ENCODE peak calls at places on chromosomes 3 and 15, in five cellular contexts. I is mucosa of descending colon, Z is NCI-H1930, X is activated T-cell treated with anti-CD3 and anti-CD28 coated beads for 24 hours, C is NT2/D1. N is an unnamed sample.
A peak's percentile ranks its signal among the peaks of the same experiment; 100 is the strongest.

GRCh38 chr3:188299068-188299467 is 145.1 kb downstream of the LPP start:
- DNase-seq in C (no peak), I (no peak), Z (no peak), X (no peak), N (no peak)

GRCh38 chr15:62241135-62241770 is 76.2 kb upstream of the C2CD4B start:
- DNase-seq in I (peak; percentile 59), Z (no peak), C (peak; percentile 46), X (no peak), N (peak; percentile 36)

GRCh38 chr3:90007786-90008499 is 900.5 kb downstream of the EPHA3 start:
- DNase-seq in X (no peak), Z (no peak), I (no peak), C (no peak), N (no peak)

GRCh38 chr3:1979961-1980615 is 118.6 kb upstream of the CNTN4 start:
- DNase-seq in Z (no peak), X (no peak), I (no peak), C (no peak), N (no peak)

GRCh38 chr3:178859386-178859785 is 212.2 kb downstream of the ZMAT3 start:
- DNase-seq in C (no peak), Z (no peak), I (no peak), X (no peak), N (no peak)

GRCh38 chr3:193711165-193711485 is 118.1 kb downstream of the OPA1 start:
- DNase-seq in X (no peak), C (no peak), Z (no peak), I (no peak), N (no peak)

GRCh38 chr3:62950227-62950626 is 75.0 kb upstream of the CADPS start:
- DNase-seq in I (no peak), C (no peak), X (no peak), Z (no peak), N (no peak)

GRCh38 chr3:194687638-194688206 is 2.0 kb downstream of the FAM43A start:
- DNase-seq in C (no peak), Z (no peak), I (peak; percentile 85), X (peak; percentile 74), N (no peak)

GRCh38 chr15:67836477-67836876 is 3.4 kb downstream of the RNU6-1 start:
- DNase-seq in X (peak; percentile 43), C (no peak), Z (no peak), I (peak; percentile 62), N (no peak)

GRCh38 chr3:99875925-99876781 is 58.5 kb downstream of the CMSS1 start:
- DNase-seq in I (peak; percentile 88), Z (peak; percentile 64), X (peak; percentile 43), C (peak; percentile 70), N (no peak)

GRCh38 chr15:95495033-95495541 is 835.4 kb upstream of the NR2F2 start:
- DNase-seq in C (no peak), Z (no peak), X (no peak), I (no peak), N (no peak)

GRCh38 chr3:72462611-72463011 is 385.6 kb downstream of the SHQ1 start:
- DNase-seq in I (no peak), X (no peak), C (no peak), Z (no peak), N (no peak)

GRCh38 chr3:10702961-10703740 is 112.9 kb upstream of the SLC6A11 start:
- DNase-seq in Z (no peak), I (no peak), C (peak; percentile 42), X (peak; percentile 4), N (peak; percentile 44)

GRCh38 chr3:13888576-13888975 is 8.7 kb upstream of the WNT7A start:
- DNase-seq in X (no peak), I (no peak), Z (no peak), C (no peak), N (no peak)

GRCh38 chr15:65655026-65655425 is 33.3 kb downstream of the SLC24A1 start:
- DNase-seq in Z (no peak), X (no peak), C (no peak), I (no peak), N (no peak)

GRCh38 chr3:194993896-194994295 is 277.1 kb downstream of the XXYLT1 start:
- DNase-seq in C (no peak), I (no peak), Z (no peak), X (no peak), N (no peak)

GRCh38 chr15:31774045-31774444 is 256.3 kb upstream of the CHRNA7 start:
- DNase-seq in X (no peak), I (no peak), Z (no peak), C (no peak), N (no peak)

GRCh38 chr3:146162561-146162960 is 1.6 kb upstream of the PLOD2 start:
- DNase-seq in C (no peak), Z (no peak), I (no peak), X (no peak), N (no peak)

GRCh38 chr3:113261996-113262665 is 50.8 kb downstream of the BOC start:
- DNase-seq in Z (no peak), X (no peak), I (no peak), C (no peak), N (no peak)

GRCh38 chr3:119298565-119298941 is 4.4 kb downstream of the ARHGAP31 start:
- DNase-seq in I (no peak), C (no peak), X (no peak), Z (no peak), N (no peak)

GRCh38 chr3:108959017-108959416 is 5.3 kb upstream of the GUCA1C start:
- DNase-seq in I (no peak), Z (no peak), C (peak; percentile 15), X (no peak), N (no peak)

GRCh38 chr15:90780916-90781315 is 63.8 kb downstream of the BLM start:
- DNase-seq in X (no peak), C (no peak), I (no peak), Z (no peak), N (no peak)

GRCh38 chr15:91129436-91129835 is 29.4 kb downstream of the SV2B start:
- DNase-seq in Z (no peak), X (no peak), C (no peak), I (no peak), N (no peak)

GRCh38 chr15:65516997-65517865 is at the start of gene DPP8:
- DNase-seq in X (peak; percentile 92), I (peak; percentile 97), Z (peak; percentile 83), C (peak; percentile 96), N (peak; percentile 89)

GRCh38 chr3:192887047-192887446 is 30.6 kb downstream of the MB21D2 start:
- DNase-seq in C (no peak), I (no peak), X (no peak), Z (no peak), N (peak; percentile 57)

GRCh38 chr15:79349526-79349925 is 38.6 kb downstream of the TMED3 start:
- DNase-seq in C (no peak), I (no peak), X (no peak), Z (no peak), N (no peak)

GRCh38 chr15:26805470-26805869 is 32.6 kb upstream of the GABRB3 start:
- DNase-seq in Z (no peak), C (no peak), X (no peak), I (no peak), N (no peak)

GRCh38 chr3:126355251-126355650 is 2.0 kb downstream of the KLF15 start:
- DNase-seq in X (no peak), C (no peak), I (no peak), Z (no peak), N (no peak)

GRCh38 chr3:101519685-101520365 is 6.8 kb upstream of the SENP7 start:
- DNase-seq in I (no peak), Z (no peak), X (no peak), C (no peak), N (no peak)

GRCh38 chr3:11053926-11054503 is 61.5 kb downstream of the SLC6A1 start:
- DNase-seq in I (no peak), X (no peak), Z (no peak), C (no peak), N (no peak)

GRCh38 chr3:185986201-185986600 is 48.4 kb upstream of the TRA2B start:
- DNase-seq in I (no peak), X (no peak), Z (peak; percentile 40), C (no peak), N (no peak)

GRCh38 chr3:58989173-58989572 is 60.7 kb downstream of the CFAP20DC start:
- DNase-seq in X (no peak), Z (no peak), C (no peak), I (no peak), N (no peak)

GRCh38 chr3:33440328-33440577 is at the start of gene UBP1:
- DNase-seq in X (no peak), I (peak; percentile 100), C (no peak), Z (no peak), N (no peak)

GRCh38 chr3:109018828-109019227 is 65.1 kb upstream of the GUCA1C start:
- DNase-seq in I (no peak), Z (no peak), C (no peak), X (no peak), N (no peak)

GRCh38 chr3:89690649-89691048 is 583.2 kb downstream of the EPHA3 start:
- DNase-seq in Z (no peak), X (no peak), C (no peak), I (no peak), N (no peak)

GRCh38 chr15:45084163-45084562 is 29.8 kb downstream of the DUOX2 start:
- DNase-seq in X (no peak), Z (no peak), I (no peak), C (no peak), N (no peak)

N was measured in HCT116.